ENCODE peak calls at places on chromosomes 16 and 17, in eight cellular contexts. One of them, this sample, is unnamed.

GRCh38 chr17:1577186-1577585 is 14.6 kb upstream of the PITPNA start:
- DNase-seq in brain microvascular endothelial cell: peak
- DNase-seq in GM23338: peak
- DNase-seq in activated effector memory CD4-positive, alpha-beta T cell treated with Interleukin-2 at 50 U/mL for 16 hours: no peak
- DNase-seq in SJCRH30: peak
- DNase-seq in stomach: peak
- DNase-seq in NCI-H2081: no peak
- DNase-seq in NCI-H2029: peak
- DNase-seq in this sample: peak

GRCh38 chr16:1331712-1332617 is 1.5 kb upstream of the BAIAP3 start:
- DNase-seq in stomach: peak
- DNase-seq in NCI-H2081: peak
- DNase-seq in activated effector memory CD4-positive, alpha-beta T cell treated with Interleukin-2 at 50 U/mL for 16 hours: no peak
- DNase-seq in NCI-H2029: peak
- DNase-seq in GM23338: peak
- DNase-seq in SJCRH30: peak
- DNase-seq in brain microvascular endothelial cell: peak
- DNase-seq in this sample: peak

GRCh38 chr17:9644910-9645751 is at the start of gene USP43:
- DNase-seq in GM23338: peak
- DNase-seq in activated effector memory CD4-positive, alpha-beta T cell treated with Interleukin-2 at 50 U/mL for 16 hours: no peak
- DNase-seq in NCI-H2029: peak
- DNase-seq in SJCRH30: no peak
- DNase-seq in NCI-H2081: peak
- DNase-seq in brain microvascular endothelial cell: no peak
- DNase-seq in stomach: peak
- DNase-seq in this sample: peak

GRCh38 chr16:85166699-85167588 is 54.7 kb upstream of the CIBAR2 start:
- DNase-seq in GM23338: no peak
- DNase-seq in NCI-H2081: no peak
- DNase-seq in brain microvascular endothelial cell: no peak
- DNase-seq in NCI-H2029: no peak
- DNase-seq in SJCRH30: no peak
- DNase-seq in stomach: no peak
- DNase-seq in activated effector memory CD4-positive, alpha-beta T cell treated with Interleukin-2 at 50 U/mL for 16 hours: no peak
- DNase-seq in this sample: no peak

GRCh38 chr16:88605186-88606145 is 32.9 kb upstream of the IL17C start:
- DNase-seq in brain microvascular endothelial cell: no peak
- DNase-seq in activated effector memory CD4-positive, alpha-beta T cell treated with Interleukin-2 at 50 U/mL for 16 hours: no peak
- DNase-seq in GM23338: no peak
- DNase-seq in NCI-H2081: no peak
- DNase-seq in NCI-H2029: no peak
- DNase-seq in SJCRH30: no peak
- DNase-seq in stomach: no peak
- DNase-seq in this sample: no peak

GRCh38 chr16:61862221-61862620 is 174.0 kb downstream of the CDH8 start:
- DNase-seq in SJCRH30: no peak
- DNase-seq in brain microvascular endothelial cell: no peak
- DNase-seq in NCI-H2081: no peak
- DNase-seq in NCI-H2029: no peak
- DNase-seq in activated effector memory CD4-positive, alpha-beta T cell treated with Interleukin-2 at 50 U/mL for 16 hours: no peak
- DNase-seq in GM23338: no peak
- DNase-seq in stomach: no peak
- DNase-seq in this sample: no peak

GRCh38 chr17:73013816-73014663 is 78.4 kb downstream of the SLC39A11 start:
- DNase-seq in stomach: no peak
- DNase-seq in NCI-H2029: no peak
- DNase-seq in activated effector memory CD4-positive, alpha-beta T cell treated with Interleukin-2 at 50 U/mL for 16 hours: no peak
- DNase-seq in SJCRH30: peak
- DNase-seq in GM23338: peak
- DNase-seq in brain microvascular endothelial cell: peak
- DNase-seq in NCI-H2081: peak
- DNase-seq in this sample: no peak

GRCh38 chr16:46772463-46772862 is 24.3 kb upstream of the MYLK3 start:
- DNase-seq in brain microvascular endothelial cell: no peak
- DNase-seq in NCI-H2081: no peak
- DNase-seq in stomach: no peak
- DNase-seq in activated effector memory CD4-positive, alpha-beta T cell treated with Interleukin-2 at 50 U/mL for 16 hours: no peak
- DNase-seq in SJCRH30: no peak
- DNase-seq in GM23338: no peak
- DNase-seq in NCI-H2029: no peak
- DNase-seq in this sample: peak

GRCh38 chr17:77178586-77178985 is 37.8 kb downstream of the SEC14L1 start:
- DNase-seq in NCI-H2081: no peak
- DNase-seq in SJCRH30: no peak
- DNase-seq in stomach: no peak
- DNase-seq in activated effector memory CD4-positive, alpha-beta T cell treated with Interleukin-2 at 50 U/mL for 16 hours: no peak
- DNase-seq in brain microvascular endothelial cell: no peak
- DNase-seq in GM23338: no peak
- DNase-seq in NCI-H2029: no peak
- DNase-seq in this sample: no peak

GRCh38 chr17:3663102-3664011 is 5.0 kb downstream of the TAX1BP3 start:
- DNase-seq in stomach: no peak
- DNase-seq in NCI-H2029: no peak
- DNase-seq in NCI-H2081: no peak
- DNase-seq in activated effector memory CD4-positive, alpha-beta T cell treated with Interleukin-2 at 50 U/mL for 16 hours: no peak
- DNase-seq in GM23338: no peak
- DNase-seq in brain microvascular endothelial cell: no peak
- DNase-seq in SJCRH30: no peak
- DNase-seq in this sample: no peak

GRCh38 chr17:1986783-1987451 is 38.2 kb downstream of the RTN4RL1 start:
- DNase-seq in GM23338: no peak
- DNase-seq in activated effector memory CD4-positive, alpha-beta T cell treated with Interleukin-2 at 50 U/mL for 16 hours: no peak
- DNase-seq in NCI-H2029: no peak
- DNase-seq in stomach: no peak
- DNase-seq in brain microvascular endothelial cell: no peak
- DNase-seq in NCI-H2081: no peak
- DNase-seq in SJCRH30: no peak
- DNase-seq in this sample: no peak

GRCh38 chr16:85750021-85750826 is 672 bp downstream of the C16orf74 start:
- DNase-seq in activated effector memory CD4-positive, alpha-beta T cell treated with Interleukin-2 at 50 U/mL for 16 hours: no peak
- DNase-seq in NCI-H2081: no peak
- DNase-seq in stomach: peak
- DNase-seq in NCI-H2029: no peak
- DNase-seq in brain microvascular endothelial cell: no peak
- DNase-seq in SJCRH30: peak
- DNase-seq in GM23338: peak
- DNase-seq in this sample: no peak

GRCh38 chr16:84780063-84780462 is 39.7 kb upstream of the CRISPLD2 start:
- DNase-seq in brain microvascular endothelial cell: no peak
- DNase-seq in SJCRH30: no peak
- DNase-seq in NCI-H2029: no peak
- DNase-seq in NCI-H2081: no peak
- DNase-seq in stomach: no peak
- DNase-seq in activated effector memory CD4-positive, alpha-beta T cell treated with Interleukin-2 at 50 U/mL for 16 hours: no peak
- DNase-seq in GM23338: no peak
- DNase-seq in this sample: no peak

GRCh38 chr16:2243031-2243528 is 6.8 kb downstream of the DNASE1L2 start:
- DNase-seq in activated effector memory CD4-positive, alpha-beta T cell treated with Interleukin-2 at 50 U/mL for 16 hours: no peak
- DNase-seq in GM23338: peak
- DNase-seq in NCI-H2029: no peak
- DNase-seq in SJCRH30: no peak
- DNase-seq in NCI-H2081: no peak
- DNase-seq in brain microvascular endothelial cell: no peak
- DNase-seq in stomach: no peak
- DNase-seq in this sample: no peak

GRCh38 chr17:50922107-50922506 is 56.0 kb upstream of the TOB1 start:
- DNase-seq in SJCRH30: no peak
- DNase-seq in NCI-H2029: no peak
- DNase-seq in brain microvascular endothelial cell: no peak
- DNase-seq in GM23338: no peak
- DNase-seq in activated effector memory CD4-positive, alpha-beta T cell treated with Interleukin-2 at 50 U/mL for 16 hours: no peak
- DNase-seq in NCI-H2081: no peak
- DNase-seq in stomach: no peak
- DNase-seq in this sample: no peak

GRCh38 chr16:9258423-9259051 is 167.1 kb downstream of the HAPSTR1 start:
- DNase-seq in NCI-H2081: no peak
- DNase-seq in SJCRH30: peak
- DNase-seq in stomach: no peak
- DNase-seq in brain microvascular endothelial cell: peak
- DNase-seq in activated effector memory CD4-positive, alpha-beta T cell treated with Interleukin-2 at 50 U/mL for 16 hours: no peak
- DNase-seq in GM23338: peak
- DNase-seq in NCI-H2029: no peak
- DNase-seq in this sample: peak

GRCh38 chr17:77392376-77393273 is 251.9 kb downstream of the SEC14L1 start:
- DNase-seq in brain microvascular endothelial cell: no peak
- DNase-seq in SJCRH30: no peak
- DNase-seq in stomach: peak
- DNase-seq in NCI-H2029: no peak
- DNase-seq in activated effector memory CD4-positive, alpha-beta T cell treated with Interleukin-2 at 50 U/mL for 16 hours: no peak
- DNase-seq in NCI-H2081: peak
- DNase-seq in GM23338: peak
- DNase-seq in this sample: no peak

GRCh38 chr16:8850279-8850885 is 18.4 kb downstream of the CARHSP1 start:
- DNase-seq in activated effector memory CD4-positive, alpha-beta T cell treated with Interleukin-2 at 50 U/mL for 16 hours: no peak
- DNase-seq in stomach: no peak
- DNase-seq in brain microvascular endothelial cell: peak
- DNase-seq in GM23338: no peak
- DNase-seq in SJCRH30: no peak
- DNase-seq in NCI-H2081: no peak
- DNase-seq in NCI-H2029: peak
- DNase-seq in this sample: no peak

GRCh38 chr16:77744136-77744535 is 21.8 kb downstream of the NUDT7 start:
- DNase-seq in activated effector memory CD4-positive, alpha-beta T cell treated with Interleukin-2 at 50 U/mL for 16 hours: no peak
- DNase-seq in NCI-H2029: no peak
- DNase-seq in stomach: no peak
- DNase-seq in brain microvascular endothelial cell: no peak
- DNase-seq in NCI-H2081: no peak
- DNase-seq in GM23338: no peak
- DNase-seq in SJCRH30: no peak
- DNase-seq in this sample: no peak

GRCh38 chr17:69105907-69106730 is 35.6 kb downstream of the ABCA6 start:
- DNase-seq in brain microvascular endothelial cell: no peak
- DNase-seq in NCI-H2029: no peak
- DNase-seq in stomach: no peak
- DNase-seq in NCI-H2081: no peak
- DNase-seq in SJCRH30: no peak
- DNase-seq in GM23338: no peak
- DNase-seq in activated effector memory CD4-positive, alpha-beta T cell treated with Interleukin-2 at 50 U/mL for 16 hours: no peak
- DNase-seq in this sample: no peak

GRCh38 chr17:28524476-28525415 is 18.6 kb downstream of the FOXN1 start:
- DNase-seq in brain microvascular endothelial cell: peak
- DNase-seq in NCI-H2029: no peak
- DNase-seq in activated effector memory CD4-positive, alpha-beta T cell treated with Interleukin-2 at 50 U/mL for 16 hours: no peak
- DNase-seq in SJCRH30: no peak
- DNase-seq in NCI-H2081: no peak
- DNase-seq in stomach: peak
- DNase-seq in GM23338: no peak
- DNase-seq in this sample: peak

GRCh38 chr17:19546289-19547065 is 12.8 kb downstream of the SLC47A1 start:
- DNase-seq in GM23338: peak
- DNase-seq in stomach: peak
- DNase-seq in activated effector memory CD4-positive, alpha-beta T cell treated with Interleukin-2 at 50 U/mL for 16 hours: no peak
- DNase-seq in brain microvascular endothelial cell: no peak
- DNase-seq in NCI-H2029: no peak
- DNase-seq in SJCRH30: no peak
- DNase-seq in NCI-H2081: no peak
- DNase-seq in this sample: peak

GRCh38 chr17:43608313-43608712 is 53.4 kb downstream of the MEOX1 start:
- DNase-seq in NCI-H2081: no peak
- DNase-seq in activated effector memory CD4-positive, alpha-beta T cell treated with Interleukin-2 at 50 U/mL for 16 hours: no peak
- DNase-seq in stomach: no peak
- DNase-seq in brain microvascular endothelial cell: peak
- DNase-seq in GM23338: no peak
- DNase-seq in SJCRH30: no peak
- DNase-seq in NCI-H2029: no peak
- DNase-seq in this sample: no peak

GRCh38 chr16:57590654-57591085 is 37.8 kb upstream of the ADGRG1 start:
- DNase-seq in brain microvascular endothelial cell: peak
- DNase-seq in NCI-H2081: no peak
- DNase-seq in activated effector memory CD4-positive, alpha-beta T cell treated with Interleukin-2 at 50 U/mL for 16 hours: no peak
- DNase-seq in GM23338: no peak
- DNase-seq in SJCRH30: no peak
- DNase-seq in NCI-H2029: no peak
- DNase-seq in stomach: no peak
- DNase-seq in this sample: no peak

GRCh38 chr17:8893621-8894020 is 26.1 kb upstream of the PIK3R6 start:
- DNase-seq in NCI-H2081: no peak
- DNase-seq in SJCRH30: no peak
- DNase-seq in NCI-H2029: no peak
- DNase-seq in stomach: no peak
- DNase-seq in activated effector memory CD4-positive, alpha-beta T cell treated with Interleukin-2 at 50 U/mL for 16 hours: no peak
- DNase-seq in brain microvascular endothelial cell: no peak
- DNase-seq in GM23338: no peak
- DNase-seq in this sample: no peak

GRCh38 chr16:14458576-14458975 is 171.5 kb downstream of the PARN start:
- DNase-seq in SJCRH30: peak
- DNase-seq in NCI-H2029: no peak
- DNase-seq in brain microvascular endothelial cell: no peak
- DNase-seq in NCI-H2081: no peak
- DNase-seq in stomach: no peak
- DNase-seq in GM23338: peak
- DNase-seq in activated effector memory CD4-positive, alpha-beta T cell treated with Interleukin-2 at 50 U/mL for 16 hours: no peak
- DNase-seq in this sample: no peak

GRCh38 chr17:61492759-61493526 is 40.7 kb downstream of the TBX4 start:
- DNase-seq in stomach: no peak
- DNase-seq in brain microvascular endothelial cell: no peak
- DNase-seq in SJCRH30: no peak
- DNase-seq in NCI-H2081: no peak
- DNase-seq in activated effector memory CD4-positive, alpha-beta T cell treated with Interleukin-2 at 50 U/mL for 16 hours: no peak
- DNase-seq in NCI-H2029: no peak
- DNase-seq in GM23338: no peak
- DNase-seq in this sample: no peak

GRCh38 chr17:61452301-61453290 is at the start of gene TBX4:
- DNase-seq in NCI-H2029: no peak
- DNase-seq in activated effector memory CD4-positive, alpha-beta T cell treated with Interleukin-2 at 50 U/mL for 16 hours: no peak
- DNase-seq in NCI-H2081: no peak
- DNase-seq in GM23338: peak
- DNase-seq in stomach: no peak
- DNase-seq in brain microvascular endothelial cell: no peak
- DNase-seq in SJCRH30: no peak
- DNase-seq in this sample: no peak

GRCh38 chr17:66904760-66905637 is 59.5 kb upstream of the CACNG4 start:
- DNase-seq in GM23338: no peak
- DNase-seq in stomach: peak
- DNase-seq in SJCRH30: peak
- DNase-seq in NCI-H2081: peak
- DNase-seq in NCI-H2029: peak
- DNase-seq in brain microvascular endothelial cell: peak
- DNase-seq in activated effector memory CD4-positive, alpha-beta T cell treated with Interleukin-2 at 50 U/mL for 16 hours: no peak
- DNase-seq in this sample: peak

GRCh38 chr16:57882797-57883196 is 80.5 kb upstream of the KIFC3 start:
- DNase-seq in activated effector memory CD4-positive, alpha-beta T cell treated with Interleukin-2 at 50 U/mL for 16 hours: no peak
- DNase-seq in SJCRH30: no peak
- DNase-seq in NCI-H2029: no peak
- DNase-seq in NCI-H2081: no peak
- DNase-seq in brain microvascular endothelial cell: peak
- DNase-seq in GM23338: no peak
- DNase-seq in stomach: no peak
- DNase-seq in this sample: no peak

GRCh38 chr17:76515291-76515949 is 14.2 kb upstream of the RHBDF2 start:
- DNase-seq in stomach: peak
- DNase-seq in GM23338: no peak
- DNase-seq in NCI-H2029: no peak
- DNase-seq in NCI-H2081: no peak
- DNase-seq in activated effector memory CD4-positive, alpha-beta T cell treated with Interleukin-2 at 50 U/mL for 16 hours: peak
- DNase-seq in SJCRH30: no peak
- DNase-seq in brain microvascular endothelial cell: peak
- DNase-seq in this sample: peak

GRCh38 chr17:54029196-54029595 is 206.5 kb downstream of the KIF2B start:
- DNase-seq in activated effector memory CD4-positive, alpha-beta T cell treated with Interleukin-2 at 50 U/mL for 16 hours: no peak
- DNase-seq in SJCRH30: no peak
- DNase-seq in NCI-H2081: no peak
- DNase-seq in stomach: no peak
- DNase-seq in NCI-H2029: no peak
- DNase-seq in brain microvascular endothelial cell: no peak
- DNase-seq in GM23338: no peak
- DNase-seq in this sample: no peak

GRCh38 chr16:10180771-10181163 is 1.5 kb downstream of the GRIN2A start:
- DNase-seq in brain microvascular endothelial cell: no peak
- DNase-seq in NCI-H2081: no peak
- DNase-seq in stomach: no peak
- DNase-seq in NCI-H2029: no peak
- DNase-seq in SJCRH30: no peak
- DNase-seq in activated effector memory CD4-positive, alpha-beta T cell treated with Interleukin-2 at 50 U/mL for 16 hours: no peak
- DNase-seq in GM23338: peak
- DNase-seq in this sample: no peak

This sample was measured in lung.